ENCODE peak calls at places on chromosomes 16 and 17, in eight cellular contexts. C is AG10803, D is right atrium auricular region, G is A549, R is GM06990, K is progenitor cell of endocrine pancreas, F is uterus, L is WTC11. H is an unnamed sample.

GRCh38 chr16:88446061-88446460 is 7.0 kb upstream of the ZFPM1 start:
- DNase-seq in R (no peak), D (no peak), G (no peak), C (no peak), K (no peak), F (no peak), L (no peak), H (no peak)

GRCh38 chr17:76054112-76054476 is 18.2 kb downstream of the SRP68 start:
- DNase-seq in C (no peak), F (no peak), G (peak), L (no peak), D (no peak), R (no peak), K (no peak), H (no peak)

GRCh38 chr16:75035410-75035968 is 36.7 kb downstream of the ZNRF1 start:
- DNase-seq in R (no peak), D (peak), C (no peak), G (no peak), F (no peak), L (no peak), K (no peak), H (no peak)

GRCh38 chr16:69465083-69465721 is 40.8 kb downstream of the CYB5B start:
- DNase-seq in C (no peak), R (peak), F (no peak), L (no peak), G (no peak), K (no peak), D (no peak), H (no peak)

GRCh38 chr16:69443809-69444611 is 19.6 kb downstream of the CYB5B start:
- DNase-seq in F (peak), C (peak), R (peak), D (no peak), K (no peak), G (no peak), L (no peak), H (no peak)

GRCh38 chr16:11202260-11203091 is 53.5 kb downstream of the SOCS1 start:
- DNase-seq in D (no peak), C (peak), G (no peak), K (no peak), F (no peak), R (peak), L (no peak), H (no peak)

GRCh38 chr17:82023447-82024241 is 539 bp downstream of the LRRC45 start:
- DNase-seq in G (peak), K (no peak), R (no peak), D (no peak), C (no peak), L (peak), F (no peak), H (peak)

GRCh38 chr17:6753565-6753964 is 2.3 kb upstream of the XAF1 start:
- DNase-seq in D (no peak), K (no peak), G (no peak), L (no peak), C (no peak), F (no peak), R (no peak), H (no peak)

GRCh38 chr16:87233928-87234327 is 83.3 kb downstream of the C16orf95 start:
- DNase-seq in D (no peak), C (peak), G (no peak), L (peak), K (no peak), F (no peak), R (no peak), H (no peak)

GRCh38 chr17:50268040-50268439 is 6.2 kb upstream of the TMEM92 start:
- DNase-seq in F (peak), K (no peak), L (no peak), D (no peak), R (no peak), G (no peak), C (no peak), H (no peak)

GRCh38 chr16:4056161-4057105 is 59.8 kb downstream of the ADCY9 start:
- DNase-seq in L (no peak), F (no peak), C (no peak), D (no peak), R (no peak), K (no peak), G (no peak), H (no peak)

GRCh38 chr17:61064087-61064951 is 335.3 kb upstream of the TBX2 start:
- DNase-seq in G (no peak), K (no peak), R (no peak), D (no peak), C (no peak), L (no peak), F (no peak), H (no peak)

GRCh38 chr17:28908640-28909098 is 5.8 kb upstream of the DHRS13 start:
- DNase-seq in L (no peak), D (peak), F (peak), R (no peak), K (no peak), C (peak), G (no peak), H (no peak)

DNA sequence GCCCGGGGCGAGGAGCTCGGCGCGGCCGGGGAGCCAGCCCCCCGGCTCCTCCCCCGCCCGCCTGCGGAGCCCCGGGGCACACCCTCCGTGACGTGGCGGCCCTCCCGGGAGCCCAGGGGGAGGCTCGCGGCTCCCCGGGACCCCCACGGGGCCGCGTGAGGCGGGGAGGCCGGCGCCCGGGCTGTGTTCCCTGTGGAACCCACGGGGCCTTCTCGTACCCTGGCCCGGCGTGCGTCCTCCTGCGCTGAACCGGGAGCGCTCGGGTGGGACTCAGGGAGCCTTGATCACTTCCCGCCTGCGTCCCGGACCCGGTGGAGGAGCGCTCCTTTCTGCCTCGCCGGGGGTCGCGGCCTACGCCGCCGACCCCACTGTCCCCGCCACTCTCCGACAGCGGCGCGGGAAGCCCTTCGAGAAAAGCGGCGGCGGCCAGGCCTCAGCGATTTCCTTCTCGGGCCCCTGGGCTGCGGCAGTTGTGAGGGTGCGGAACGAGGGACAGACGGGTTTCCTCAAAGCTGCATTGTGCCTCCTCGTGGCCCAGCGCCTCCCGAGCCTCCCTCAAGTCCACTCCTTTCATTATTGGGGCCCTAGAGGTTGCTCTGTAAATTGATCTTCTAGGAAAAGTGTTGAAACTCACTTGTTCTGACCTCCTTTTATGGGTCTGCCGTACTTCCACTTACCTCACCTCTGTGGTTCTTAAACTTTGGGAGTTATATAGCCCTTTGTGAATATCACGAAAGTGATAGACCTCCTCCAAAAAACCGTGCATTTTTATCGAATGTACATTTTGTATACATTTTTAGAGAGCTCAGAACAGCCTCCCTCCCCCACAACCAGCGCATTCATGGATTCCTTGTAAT is 597 bp downstream of the LIG3 start:
- DNase-seq in L (peak), F (peak), G (peak), R (peak), C (peak), K (peak), D (peak), H (peak)
- TF ChIP-seq CTCF in L (no peak), F (peak), G (peak), R (no peak), C (peak), K (peak), D (no peak), H (peak)

DNA sequence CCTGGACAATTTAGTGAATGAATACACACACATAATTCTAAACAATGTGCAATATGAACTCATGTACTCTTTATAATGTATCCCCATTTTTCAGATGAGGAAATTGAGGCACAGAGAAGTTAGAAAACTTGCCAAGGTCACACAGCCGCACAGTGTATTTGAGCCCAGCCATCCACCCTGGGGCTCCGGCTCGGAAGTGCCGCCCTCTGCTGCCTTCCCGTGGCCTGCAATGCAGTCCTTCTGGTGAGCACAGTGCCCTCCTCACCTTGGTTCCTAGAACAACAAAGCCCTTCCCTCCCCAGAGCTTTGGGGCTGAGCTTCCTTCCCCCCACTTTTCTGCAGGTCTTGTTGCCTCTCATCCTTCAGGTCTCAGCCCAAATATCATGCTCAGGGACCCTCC is 63.7 kb downstream of the C16orf78 start:
- DNase-seq in L (no peak), D (no peak), G (no peak), F (no peak), R (no peak), K (no peak), C (no peak), H (no peak)
- TF ChIP-seq CTCF in L (no peak), D (no peak), G (no peak), F (no peak), R (no peak), K (no peak), C (no peak), H (no peak)

GRCh38 chr16:9151597-9151996 is 60.2 kb downstream of the HAPSTR1 start:
- DNase-seq in R (no peak), F (no peak), L (no peak), D (no peak), K (no peak), C (peak), G (peak), H (no peak)

GRCh38 chr16:9155876-9156275 is 64.4 kb downstream of the HAPSTR1 start:
- DNase-seq in R (no peak), K (no peak), L (no peak), F (no peak), D (no peak), G (no peak), C (no peak), H (no peak)

GRCh38 chr16:9154576-9155410 is 63.3 kb downstream of the HAPSTR1 start:
- DNase-seq in L (no peak), G (no peak), R (no peak), D (no peak), K (no peak), F (no peak), C (no peak), H (no peak)

GRCh38 chr16:9152649-9153501 is 61.4 kb downstream of the HAPSTR1 start:
- DNase-seq in D (no peak), L (no peak), C (no peak), R (no peak), F (no peak), G (no peak), K (no peak), H (no peak)

GRCh38 chr16:9153502-9153864 is 62.0 kb downstream of the HAPSTR1 start:
- DNase-seq in F (no peak), L (no peak), C (no peak), D (no peak), G (no peak), R (no peak), K (no peak), H (no peak)
- TF ChIP-seq CTCF in F (no peak), L (no peak), C (no peak), D (no peak), G (no peak), R (no peak), K (no peak), H (no peak)

DNA sequence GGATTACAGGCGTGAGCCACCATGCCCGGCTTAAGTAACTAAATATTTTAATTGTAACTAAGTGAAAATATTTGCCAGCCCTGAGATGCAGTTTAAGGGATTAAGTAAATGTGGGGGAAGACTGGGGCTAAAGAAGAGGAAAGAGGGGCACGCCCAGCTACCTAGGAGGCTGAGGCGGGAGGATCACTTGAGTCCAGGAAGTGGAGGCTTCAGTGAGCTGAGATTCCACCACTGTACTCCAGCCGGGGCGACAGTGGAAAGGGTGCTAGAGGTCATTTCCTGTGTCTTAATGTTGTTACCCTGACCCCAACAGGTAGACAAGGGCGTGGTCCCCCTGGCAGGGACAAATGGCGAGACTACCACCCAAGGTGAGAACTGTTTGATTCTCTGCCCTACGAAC is 2.8 kb downstream of the ALDOA start:
- DNase-seq in C (no peak), K (no peak), L (no peak), D (no peak), G (no peak), R (no peak), F (no peak), H (no peak)
- TF ChIP-seq CTCF in C (no peak), K (no peak), L (no peak), D (no peak), G (no peak), R (no peak), F (no peak), H (no peak)

GRCh38 chr16:53458623-53459022 is 24.4 kb downstream of the RBL2 start:
- DNase-seq in G (no peak), F (no peak), R (no peak), C (no peak), L (no peak), K (no peak), D (no peak), H (no peak)

GRCh38 chr16:53456625-53457024 is 22.4 kb downstream of the RBL2 start:
- DNase-seq in K (no peak), C (no peak), L (no peak), D (no peak), R (no peak), G (no peak), F (no peak), H (no peak)

GRCh38 chr16:53457670-53458069 is 23.4 kb downstream of the RBL2 start:
- DNase-seq in R (peak), D (no peak), G (no peak), F (no peak), K (no peak), L (no peak), C (no peak), H (peak)
- TF ChIP-seq CTCF in R (no peak), D (no peak), G (no peak), F (no peak), K (no peak), L (no peak), C (no peak), H (no peak)

GRCh38 chr16:81350306-81350615 is 35.5 kb downstream of the GAN start:
- DNase-seq in F (no peak), K (no peak), C (peak), R (no peak), G (no peak), D (no peak), L (no peak), H (no peak)
- TF ChIP-seq CTCF in F (no peak), K (no peak), C (no peak), R (peak), G (no peak), D (no peak), L (no peak), H (no peak)

DNA sequence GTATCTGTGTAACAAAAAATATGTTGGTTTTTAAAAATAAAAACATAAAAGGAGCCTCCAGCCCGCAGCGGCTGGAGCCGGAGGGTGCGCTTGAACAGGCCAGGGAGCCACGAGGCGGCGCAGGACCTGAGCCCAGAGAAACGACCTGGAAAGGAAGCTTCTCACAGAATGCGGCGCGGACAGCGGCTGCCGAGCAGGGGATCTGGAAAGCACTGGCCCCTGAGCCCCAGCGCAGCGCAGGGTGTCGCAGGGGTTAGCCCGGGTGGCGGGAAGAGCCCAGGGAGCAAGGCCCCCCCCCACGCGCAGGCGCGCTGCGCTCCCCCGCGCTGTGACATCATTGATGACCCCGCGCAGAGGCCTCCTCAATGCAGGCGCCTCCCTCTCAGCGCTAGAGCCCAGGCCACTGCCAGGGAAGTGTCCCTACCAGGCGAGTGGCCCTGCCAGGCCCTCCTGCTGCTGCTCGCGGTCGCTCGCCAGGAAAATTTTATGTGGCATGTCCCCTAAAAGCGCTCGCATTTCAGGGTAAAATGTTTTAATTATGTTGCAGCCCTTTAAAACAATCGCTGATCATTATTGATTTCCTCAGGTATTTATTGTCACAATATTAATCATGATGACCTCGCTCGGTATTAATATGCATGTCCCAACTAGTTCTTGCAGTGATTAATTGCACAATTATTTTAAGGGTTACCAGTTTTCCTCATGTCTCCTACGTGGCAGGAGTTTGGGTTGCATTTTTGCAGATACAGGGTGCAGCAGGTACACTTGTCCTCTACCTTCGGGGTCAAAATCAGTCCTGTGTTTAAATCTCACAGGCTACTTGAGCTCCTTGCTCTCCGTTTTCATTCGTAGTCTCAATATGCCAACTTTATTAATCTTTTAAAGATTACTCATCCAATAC is 134.2 kb downstream of the USP22 start:
- DNase-seq in D (peak), K (peak), C (peak), G (peak), L (peak), R (peak), F (peak), H (peak)
- TF ChIP-seq CTCF in D (peak), K (peak), C (peak), G (peak), L (no peak), R (peak), F (peak), H (peak)

H was measured in GM13977.